ENCODE peak calls at places on chromosomes 1 and 21, in seven cellular contexts. One of them, this sample, is unnamed.

GRCh38 chr1:221254813-221255212 is 375.6 kb downstream of the HLX start:
- DNase-seq in AG09319: no peak
- DNase-seq in fibroblast of pulmonary artery: no peak
- DNase-seq in posterior cingulate gyrus: no peak
- DNase-seq in left ventricle myocardium superior: no peak
- DNase-seq in cardiac fibroblast: no peak
- DNase-seq in COLO829: no peak
- DNase-seq in this sample: no peak

GRCh38 chr1:149929847-149930246 is 2.2 kb upstream of the SF3B4 start:
- DNase-seq in posterior cingulate gyrus: no peak
- DNase-seq in fibroblast of pulmonary artery: no peak
- DNase-seq in COLO829: no peak
- DNase-seq in AG09319: no peak
- DNase-seq in left ventricle myocardium superior: no peak
- DNase-seq in cardiac fibroblast: no peak
- DNase-seq in this sample: no peak

GRCh38 chr1:53254011-53254640 is 15.8 kb upstream of the MAGOH start:
- DNase-seq in AG09319: no peak
- DNase-seq in COLO829: no peak
- DNase-seq in posterior cingulate gyrus: no peak
- DNase-seq in left ventricle myocardium superior: no peak
- DNase-seq in fibroblast of pulmonary artery: peak
- DNase-seq in cardiac fibroblast: peak
- DNase-seq in this sample: peak

GRCh38 chr1:181664543-181664942 is 181.2 kb downstream of the CACNA1E start:
- DNase-seq in cardiac fibroblast: no peak
- DNase-seq in COLO829: no peak
- DNase-seq in posterior cingulate gyrus: no peak
- DNase-seq in AG09319: no peak
- DNase-seq in fibroblast of pulmonary artery: no peak
- DNase-seq in left ventricle myocardium superior: no peak
- DNase-seq in this sample: no peak

GRCh38 chr1:96964761-96965160 is 243.2 kb downstream of the PTBP2 start:
- DNase-seq in AG09319: no peak
- DNase-seq in COLO829: no peak
- DNase-seq in cardiac fibroblast: no peak
- DNase-seq in left ventricle myocardium superior: no peak
- DNase-seq in fibroblast of pulmonary artery: no peak
- DNase-seq in posterior cingulate gyrus: no peak
- DNase-seq in this sample: no peak

GRCh38 chr1:165580931-165581871 is 37.4 kb downstream of the LRRC52 start:
- DNase-seq in COLO829: no peak
- DNase-seq in left ventricle myocardium superior: no peak
- DNase-seq in AG09319: no peak
- DNase-seq in posterior cingulate gyrus: no peak
- DNase-seq in cardiac fibroblast: peak
- DNase-seq in fibroblast of pulmonary artery: no peak
- DNase-seq in this sample: peak

GRCh38 chr1:96580920-96581319 is 140.7 kb upstream of the PTBP2 start:
- DNase-seq in cardiac fibroblast: no peak
- DNase-seq in fibroblast of pulmonary artery: no peak
- DNase-seq in posterior cingulate gyrus: no peak
- DNase-seq in COLO829: no peak
- DNase-seq in AG09319: no peak
- DNase-seq in left ventricle myocardium superior: no peak
- DNase-seq in this sample: no peak

GRCh38 chr1:42163114-42163513 is 1.4 kb downstream of the GUCA2A start:
- DNase-seq in posterior cingulate gyrus: no peak
- DNase-seq in COLO829: no peak
- DNase-seq in cardiac fibroblast: peak
- DNase-seq in AG09319: no peak
- DNase-seq in fibroblast of pulmonary artery: no peak
- DNase-seq in left ventricle myocardium superior: no peak
- DNase-seq in this sample: peak

GRCh38 chr1:43688109-43688387 is 19.3 kb upstream of the ST3GAL3 start:
- DNase-seq in COLO829: no peak
- DNase-seq in left ventricle myocardium superior: no peak
- DNase-seq in fibroblast of pulmonary artery: no peak
- DNase-seq in cardiac fibroblast: no peak
- DNase-seq in AG09319: no peak
- DNase-seq in posterior cingulate gyrus: no peak
- DNase-seq in this sample: no peak

GRCh38 chr1:160491017-160491416 is 32.0 kb downstream of the SLAMF6 start:
- DNase-seq in left ventricle myocardium superior: no peak
- DNase-seq in fibroblast of pulmonary artery: no peak
- DNase-seq in AG09319: no peak
- DNase-seq in posterior cingulate gyrus: no peak
- DNase-seq in cardiac fibroblast: no peak
- DNase-seq in COLO829: no peak
- DNase-seq in this sample: no peak

GRCh38 chr21:31444061-31444460 is 100.0 kb upstream of the TIAM1 start:
- DNase-seq in posterior cingulate gyrus: no peak
- DNase-seq in left ventricle myocardium superior: peak
- DNase-seq in AG09319: no peak
- DNase-seq in fibroblast of pulmonary artery: peak
- DNase-seq in COLO829: no peak
- DNase-seq in cardiac fibroblast: peak
- DNase-seq in this sample: peak

GRCh38 chr1:228434674-228435073 is 18.0 kb upstream of the TRIM17 start:
- DNase-seq in fibroblast of pulmonary artery: peak
- DNase-seq in AG09319: no peak
- DNase-seq in left ventricle myocardium superior: no peak
- DNase-seq in cardiac fibroblast: peak
- DNase-seq in posterior cingulate gyrus: no peak
- DNase-seq in COLO829: no peak
- DNase-seq in this sample: peak